ENCODE peak calls at places on chromosomes 5 and 9, in six cellular contexts. C is lung, K is KG1, B is NCI-H446 treated with DMSO at 0.1 percent for 48 hours, X is kidney, R is fibroblast of the conjunctiva. T is an unnamed sample.

GRCh38 chr5:78927657-78928282 is 57.3 kb downstream of the ARSB start:
- DNase-seq in C (no peak), K (no peak), B (no peak), X (no peak), R (no peak), T (no peak)

GRCh38 chr5:83467315-83468044 is 4.1 kb upstream of the VCAN start:
- DNase-seq in C (no peak), K (no peak), B (no peak), X (peak), R (no peak), T (no peak)

GRCh38 chr5:165079389-165079788 is 1574.0 kb downstream of the MAT2B start:
- DNase-seq in C (no peak), K (no peak), B (no peak), X (no peak), R (no peak), T (no peak)

GRCh38 chr9:13896047-13896446 is 417.9 kb downstream of the NFIB start:
- DNase-seq in C (no peak), K (no peak), B (no peak), X (no peak), R (no peak), T (no peak)

GRCh38 chr9:99259231-99259918 is 37.3 kb downstream of the SEC61B start:
- DNase-seq in C (peak), K (no peak), B (no peak), X (peak), R (no peak), T (peak)

GRCh38 chr5:43195670-43196265 is 3.7 kb downstream of the NIM1K start:
- DNase-seq in C (no peak), K (no peak), B (no peak), X (no peak), R (no peak), T (no peak)

GRCh38 chr5:6342689-6343315 is 35.5 kb downstream of the MED10 start:
- DNase-seq in C (no peak), K (no peak), B (no peak), X (no peak), R (no peak), T (no peak)

GRCh38 chr5:51829226-51829625 is 446.0 kb downstream of the ISL1 start:
- DNase-seq in C (no peak), K (no peak), B (no peak), X (no peak), R (no peak), T (no peak)

GRCh38 chr9:19320495-19320894 is 59.5 kb downstream of the RPS6 start:
- DNase-seq in C (no peak), K (no peak), B (no peak), X (no peak), R (peak), T (no peak)

GRCh38 chr5:93583525-93583798 is 440 bp downstream of the NR2F1 start:
- DNase-seq in C (no peak), K (no peak), B (no peak), X (no peak), R (no peak), T (no peak)

GRCh38 chr5:157956271-157956885 is 97.4 kb upstream of the CLINT1 start:
- DNase-seq in C (no peak), K (no peak), B (no peak), X (no peak), R (no peak), T (no peak)

GRCh38 chr9:4689013-4689412 is 9.6 kb downstream of the CDC37L1 start:
- DNase-seq in C (no peak), K (no peak), B (no peak), X (no peak), R (no peak), T (no peak)

GRCh38 chr9:36154213-36154952 is 14.8 kb upstream of the CCIN start:
- DNase-seq in C (peak), K (peak), B (peak), X (peak), R (no peak), T (no peak)

GRCh38 chr5:150284311-150284710 is 5.3 kb downstream of the CAMK2A start:
- DNase-seq in C (no peak), K (no peak), B (no peak), X (peak), R (no peak), T (no peak)

GRCh38 chr5:180013660-180014059 is 57.9 kb downstream of the RNF130 start:
- DNase-seq in C (no peak), K (no peak), B (no peak), X (no peak), R (no peak), T (no peak)

GRCh38 chr5:53942724-53943123 is 367.6 kb downstream of the ARL15 start:
- DNase-seq in C (no peak), K (no peak), B (no peak), X (no peak), R (peak), T (no peak)

GRCh38 chr5:78698218-78698751 is 49.7 kb upstream of the LHFPL2 start:
- DNase-seq in C (no peak), K (no peak), B (no peak), X (no peak), R (peak), T (no peak)

GRCh38 chr9:91192379-91192775 is 169.3 kb downstream of the AUH start:
- DNase-seq in C (peak), K (no peak), B (peak), X (peak), R (no peak), T (peak)

GRCh38 chr9:79975471-79976316 is 403.9 kb downstream of the TLE4 start:
- DNase-seq in C (no peak), K (no peak), B (no peak), X (peak), R (no peak), T (no peak)

GRCh38 chr9:119086590-119086989 is 282.6 kb downstream of the BRINP1 start:
- DNase-seq in C (no peak), K (no peak), B (no peak), X (no peak), R (no peak), T (no peak)

GRCh38 chr5:82812575-82812974 is 264.6 kb downstream of the TMEM167A start:
- DNase-seq in C (no peak), K (no peak), B (no peak), X (no peak), R (no peak), T (no peak)

GRCh38 chr5:150179221-150179620 is 10.6 kb upstream of the SLC6A7 start:
- DNase-seq in C (no peak), K (no peak), B (no peak), X (no peak), R (no peak), T (no peak)

GRCh38 chr5:149133795-149134777 is 7.2 kb upstream of the ABLIM3 start:
- DNase-seq in C (peak), K (no peak), B (no peak), X (no peak), R (peak), T (no peak)

GRCh38 chr5:93246093-93246855 is 334.7 kb downstream of the NR2F1-AS1 start:
- DNase-seq in C (no peak), K (no peak), B (peak), X (no peak), R (peak), T (peak)